ENCODE peak calls at places on chromosomes 4 and X, in seven cellular contexts. One of them, this sample, is unnamed.

GRCh38 chr4:24013666-24014422 is 124.0 kb upstream of the PPARGC1A start:
- DNase-seq in A549: no peak
- DNase-seq in HCT116: no peak
- DNase-seq in HepG2: no peak
- DNase-seq in GM23338: no peak
- DNase-seq in Panc1: no peak
- DNase-seq in SK-N-SH: no peak
- DNase-seq in this sample: no peak

GRCh38 chrX:134743121-134743520 is 84.8 kb upstream of the PLAC1 start:
- DNase-seq in A549: no peak
- DNase-seq in HCT116: no peak
- DNase-seq in HepG2: no peak
- DNase-seq in GM23338: no peak
- DNase-seq in Panc1: no peak
- DNase-seq in SK-N-SH: no peak
- DNase-seq in this sample: no peak

GRCh38 chrX:8027876-8028275 is 100.7 kb upstream of the PNPLA4 start:
- DNase-seq in A549: no peak
- DNase-seq in HCT116: no peak
- DNase-seq in HepG2: no peak
- DNase-seq in GM23338: peak
- DNase-seq in Panc1: no peak
- DNase-seq in SK-N-SH: no peak
- DNase-seq in this sample: no peak

GRCh38 chrX:9278475-9279270 is 186.2 kb upstream of the TBL1X start:
- DNase-seq in A549: no peak
- DNase-seq in HCT116: no peak
- DNase-seq in HepG2: no peak
- DNase-seq in GM23338: no peak
- DNase-seq in Panc1: no peak
- DNase-seq in SK-N-SH: no peak
- DNase-seq in this sample: no peak

GRCh38 chr4:172142331-172142738 is 329.1 kb downstream of the GALNTL6 start:
- DNase-seq in A549: peak
- DNase-seq in HCT116: no peak
- DNase-seq in HepG2: no peak
- DNase-seq in GM23338: no peak
- DNase-seq in Panc1: no peak
- DNase-seq in SK-N-SH: no peak
- DNase-seq in this sample: no peak

GRCh38 chr4:112327950-112328349 is 30.8 kb downstream of the ALPK1 start:
- DNase-seq in A549: peak
- DNase-seq in HCT116: peak
- DNase-seq in HepG2: peak
- DNase-seq in GM23338: peak
- DNase-seq in Panc1: no peak
- DNase-seq in SK-N-SH: peak
- DNase-seq in this sample: no peak

GRCh38 chr4:55180980-55181379 is 55.6 kb upstream of the KDR start:
- DNase-seq in A549: no peak
- DNase-seq in HCT116: no peak
- DNase-seq in HepG2: no peak
- DNase-seq in GM23338: peak
- DNase-seq in Panc1: no peak
- DNase-seq in SK-N-SH: no peak
- DNase-seq in this sample: no peak

GRCh38 chr4:95107004-95107403 is 349.2 kb downstream of the BMPR1B start:
- DNase-seq in A549: no peak
- DNase-seq in HCT116: no peak
- DNase-seq in HepG2: no peak
- DNase-seq in GM23338: no peak
- DNase-seq in Panc1: no peak
- DNase-seq in SK-N-SH: no peak
- DNase-seq in this sample: no peak

GRCh38 chrX:105527759-105528158 is 294.6 kb upstream of the NRK start:
- DNase-seq in A549: no peak
- DNase-seq in HCT116: no peak
- DNase-seq in HepG2: no peak
- DNase-seq in GM23338: no peak
- DNase-seq in Panc1: no peak
- DNase-seq in SK-N-SH: no peak
- DNase-seq in this sample: no peak

GRCh38 chr4:41613362-41613761 is 75.4 kb downstream of the LIMCH1 start:
- DNase-seq in A549: no peak
- DNase-seq in HCT116: no peak
- DNase-seq in HepG2: no peak
- DNase-seq in GM23338: peak
- DNase-seq in Panc1: no peak
- DNase-seq in SK-N-SH: no peak
- DNase-seq in this sample: no peak

GRCh38 chrX:5780821-5781220 is 447.8 kb downstream of the NLGN4X start:
- DNase-seq in A549: no peak
- DNase-seq in HCT116: no peak
- DNase-seq in HepG2: no peak
- DNase-seq in GM23338: no peak
- DNase-seq in Panc1: no peak
- DNase-seq in SK-N-SH: no peak
- DNase-seq in this sample: no peak

GRCh38 chrX:50941638-50942037 is 31.1 kb downstream of the BMP15 start:
- DNase-seq in A549: peak
- DNase-seq in HCT116: no peak
- DNase-seq in HepG2: no peak
- DNase-seq in GM23338: peak
- DNase-seq in Panc1: no peak
- DNase-seq in SK-N-SH: peak
- DNase-seq in this sample: no peak

GRCh38 chrX:47380268-47380667 is 9.9 kb downstream of the ZNF157 start:
- DNase-seq in A549: no peak
- DNase-seq in HCT116: no peak
- DNase-seq in HepG2: peak
- DNase-seq in GM23338: no peak
- DNase-seq in Panc1: no peak
- DNase-seq in SK-N-SH: no peak
- DNase-seq in this sample: no peak

GRCh38 chr4:76108467-76109181 is 34.1 kb downstream of the ART3 start:
- DNase-seq in A549: peak
- DNase-seq in HCT116: no peak
- DNase-seq in HepG2: peak
- DNase-seq in GM23338: peak
- DNase-seq in Panc1: no peak
- DNase-seq in SK-N-SH: peak
- DNase-seq in this sample: peak

GRCh38 chr4:22099896-22100295 is 151.3 kb upstream of the KCNIP4 start:
- DNase-seq in A549: no peak
- DNase-seq in HCT116: no peak
- DNase-seq in HepG2: no peak
- DNase-seq in GM23338: no peak
- DNase-seq in Panc1: no peak
- DNase-seq in SK-N-SH: no peak
- DNase-seq in this sample: no peak

GRCh38 chrX:153032397-153033118 is 23.7 kb upstream of the PNMA3 start:
- DNase-seq in A549: peak
- DNase-seq in HCT116: peak
- DNase-seq in HepG2: peak
- DNase-seq in GM23338: peak
- DNase-seq in Panc1: no peak
- DNase-seq in SK-N-SH: peak
- DNase-seq in this sample: peak

GRCh38 chr4:8906991-8907595 is 35.5 kb upstream of the HMX1 start:
- DNase-seq in A549: no peak
- DNase-seq in HCT116: no peak
- DNase-seq in HepG2: no peak
- DNase-seq in GM23338: no peak
- DNase-seq in Panc1: no peak
- DNase-seq in SK-N-SH: peak
- DNase-seq in this sample: no peak

GRCh38 chr4:11732155-11732554 is 303.5 kb upstream of the HS3ST1 start:
- DNase-seq in A549: no peak
- DNase-seq in HCT116: no peak
- DNase-seq in HepG2: no peak
- DNase-seq in GM23338: no peak
- DNase-seq in Panc1: no peak
- DNase-seq in SK-N-SH: no peak
- DNase-seq in this sample: no peak

GRCh38 chrX:11724122-11725017 is 33.7 kb upstream of the MSL3 start:
- DNase-seq in A549: peak
- DNase-seq in HCT116: peak
- DNase-seq in HepG2: peak
- DNase-seq in GM23338: peak
- DNase-seq in Panc1: no peak
- DNase-seq in SK-N-SH: peak
- DNase-seq in this sample: peak

GRCh38 chr4:99893029-99893428 is 1.2 kb downstream of the LAMTOR3 start:
- DNase-seq in A549: no peak
- DNase-seq in HCT116: no peak
- DNase-seq in HepG2: no peak
- DNase-seq in GM23338: no peak
- DNase-seq in Panc1: no peak
- DNase-seq in SK-N-SH: no peak
- DNase-seq in this sample: no peak

GRCh38 chr4:99893991-99894981 is at the start of gene LAMTOR3:
- DNase-seq in A549: peak
- DNase-seq in HCT116: peak
- DNase-seq in HepG2: peak
- DNase-seq in GM23338: peak
- DNase-seq in Panc1: peak
- DNase-seq in SK-N-SH: peak
- DNase-seq in this sample: peak

DNA sequence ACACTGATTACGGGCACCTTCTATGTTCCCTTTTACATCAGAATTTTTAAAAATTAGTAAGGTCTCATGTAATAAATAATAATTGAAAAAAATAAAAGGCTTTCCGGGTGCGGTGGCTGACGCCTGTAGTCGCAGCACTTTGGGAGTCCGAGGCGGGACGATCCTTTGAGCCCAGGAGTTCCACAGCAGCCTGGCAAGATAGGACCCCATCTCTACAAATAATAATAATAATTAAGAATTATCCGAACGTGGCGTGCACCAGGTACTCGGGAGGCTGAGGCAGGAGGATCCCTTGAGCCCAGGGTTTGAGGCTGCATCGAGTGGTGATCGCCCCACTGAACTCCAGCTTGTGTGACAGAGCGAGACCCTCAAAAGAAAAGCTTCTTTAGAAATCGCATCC is 771 bp upstream of the LAMTOR3 start:
- DNase-seq in A549: no peak
- DNase-seq in HCT116: no peak
- DNase-seq in HepG2: no peak
- DNase-seq in GM23338: no peak
- DNase-seq in Panc1: no peak
- DNase-seq in SK-N-SH: no peak
- DNase-seq in this sample: no peak
- H3K27ac ChIP-seq in A549: peak
- H3K27ac ChIP-seq in HCT116: peak
- H3K27ac ChIP-seq in HepG2: peak
- H3K27ac ChIP-seq in GM23338: peak
- H3K27ac ChIP-seq in Panc1: peak
- H3K27ac ChIP-seq in SK-N-SH: peak
- H3K27ac ChIP-seq in this sample: peak

DNA sequence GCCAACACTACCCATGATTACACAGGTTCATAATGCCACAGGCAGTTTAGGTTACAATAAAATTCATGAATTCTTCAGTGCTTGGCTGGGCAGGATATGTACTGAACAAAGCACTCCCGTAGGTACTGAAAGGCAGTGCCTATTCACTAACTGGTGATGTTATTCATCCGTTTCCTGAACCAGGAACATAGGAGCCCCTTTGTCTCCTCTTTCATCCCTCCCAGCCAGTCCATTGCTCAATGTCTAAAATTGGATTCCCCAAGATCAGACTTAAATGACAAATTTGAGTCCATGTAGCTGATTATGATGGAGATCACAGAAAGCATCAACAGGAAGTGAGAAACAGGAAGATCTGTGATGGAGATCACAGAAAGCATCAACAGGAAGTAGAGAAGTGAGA is 244.4 kb downstream of the DMD start:
- DNase-seq in A549: no peak
- DNase-seq in HCT116: no peak
- DNase-seq in HepG2: no peak
- DNase-seq in GM23338: no peak
- DNase-seq in Panc1: no peak
- DNase-seq in SK-N-SH: no peak
- DNase-seq in this sample: no peak
- TF ChIP-seq REST in A549: no peak
- TF ChIP-seq REST in HCT116: no peak
- TF ChIP-seq REST in HepG2: no peak
- TF ChIP-seq REST in GM23338: no peak
- TF ChIP-seq REST in Panc1: no peak
- TF ChIP-seq REST in SK-N-SH: no peak
- TF ChIP-seq REST in this sample: no peak

GRCh38 chr4:168854216-168854921 is 155.7 kb downstream of the CBR4 start:
- DNase-seq in A549: no peak
- DNase-seq in HCT116: no peak
- DNase-seq in HepG2: no peak
- DNase-seq in GM23338: no peak
- DNase-seq in Panc1: no peak
- DNase-seq in SK-N-SH: no peak
- DNase-seq in this sample: no peak
- H3K27ac ChIP-seq in A549: no peak
- H3K27ac ChIP-seq in HCT116: no peak
- H3K27ac ChIP-seq in HepG2: no peak
- H3K27ac ChIP-seq in GM23338: no peak
- H3K27ac ChIP-seq in Panc1: no peak
- H3K27ac ChIP-seq in SK-N-SH: peak
- H3K27ac ChIP-seq in this sample: no peak

GRCh38 chr4:25956260-25956659 is 42.2 kb downstream of the SMIM20 start:
- DNase-seq in A549: no peak
- DNase-seq in HCT116: no peak
- DNase-seq in HepG2: no peak
- DNase-seq in GM23338: no peak
- DNase-seq in Panc1: no peak
- DNase-seq in SK-N-SH: peak
- DNase-seq in this sample: no peak

GRCh38 chr4:25954293-25954904 is 40.4 kb downstream of the SMIM20 start:
- DNase-seq in A549: no peak
- DNase-seq in HCT116: no peak
- DNase-seq in HepG2: no peak
- DNase-seq in GM23338: no peak
- DNase-seq in Panc1: no peak
- DNase-seq in SK-N-SH: no peak
- DNase-seq in this sample: no peak

GRCh38 chr4:25955705-25956104 is 41.7 kb downstream of the SMIM20 start:
- DNase-seq in A549: no peak
- DNase-seq in HCT116: no peak
- DNase-seq in HepG2: no peak
- DNase-seq in GM23338: peak
- DNase-seq in Panc1: no peak
- DNase-seq in SK-N-SH: no peak
- DNase-seq in this sample: no peak

GRCh38 chr4:25951390-25951952 is 37.5 kb downstream of the SMIM20 start:
- DNase-seq in A549: no peak
- DNase-seq in HCT116: no peak
- DNase-seq in HepG2: no peak
- DNase-seq in GM23338: no peak
- DNase-seq in Panc1: no peak
- DNase-seq in SK-N-SH: no peak
- DNase-seq in this sample: no peak

DNA sequence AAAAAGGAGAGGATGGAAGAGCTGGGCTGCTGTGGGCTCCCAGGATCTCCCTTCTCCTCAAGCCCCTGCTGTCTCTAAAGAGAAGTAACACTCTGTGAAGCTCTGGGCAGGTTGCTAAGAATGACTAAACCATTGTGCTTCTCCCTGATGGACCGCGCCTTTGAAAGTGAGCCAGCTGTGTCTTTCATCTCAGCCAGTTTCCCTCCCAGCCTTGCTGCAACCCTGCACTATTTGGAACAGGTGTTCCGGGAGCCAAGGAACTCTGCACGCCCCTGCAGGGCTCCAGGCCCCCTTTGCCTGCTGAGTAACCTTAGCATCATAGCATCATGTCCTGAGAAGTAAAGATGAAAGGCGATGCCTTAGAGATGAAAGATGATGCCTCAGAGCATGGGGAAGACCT is 39.7 kb downstream of the SMIM20 start:
- DNase-seq in A549: peak
- DNase-seq in HCT116: peak
- DNase-seq in HepG2: peak
- DNase-seq in GM23338: no peak
- DNase-seq in Panc1: no peak
- DNase-seq in SK-N-SH: no peak
- DNase-seq in this sample: no peak
- TF ChIP-seq REST in A549: no peak
- TF ChIP-seq REST in HCT116: no peak
- TF ChIP-seq REST in HepG2: no peak
- TF ChIP-seq REST in GM23338: no peak
- TF ChIP-seq REST in Panc1: no peak
- TF ChIP-seq REST in SK-N-SH: no peak
- TF ChIP-seq REST in this sample: no peak